ENCODE peak calls at places on chromosome 14, in five cellular contexts. E is AG04450, P is ovary, F is adipocyte, N is right atrium auricular region. D is an unnamed sample.

GRCh38 chr14:65092340-65092739 is 10.0 kb downstream of the MAX start:
- DNase-seq in E (no peak), F (no peak), P (no peak), N (no peak), D (no peak)

GRCh38 chr14:68140111-68140741 is 320.6 kb downstream of the RAD51B start:
- DNase-seq in E (peak; percentile 96), F (peak; percentile 89), P (peak; percentile 39), N (peak; percentile 69), D (no peak)

GRCh38 chr14:96166475-96167223 is 38.0 kb upstream of the BDKRB2 start:
- DNase-seq in P (no peak), F (peak; percentile 25), N (peak; percentile 48), E (no peak), D (no peak)

GRCh38 chr14:42961509-42961908 is 1354.8 kb downstream of the LRFN5 start:
- DNase-seq in F (no peak), P (no peak), E (no peak), N (no peak), D (no peak)

GRCh38 chr14:68544150-68544892 is 248.5 kb downstream of the ZFP36L1 start:
- DNase-seq in E (peak; percentile 97), P (peak; percentile 71), N (peak; percentile 93), F (peak; percentile 92), D (no peak)

GRCh38 chr14:96037891-96038557 is 1.1 kb upstream of the C14orf132 start:
- DNase-seq in E (no peak), P (no peak), N (peak; percentile 80), F (peak; percentile 64), D (no peak)

GRCh38 chr14:65169351-65169750 is 67.0 kb upstream of the MAX start:
- DNase-seq in N (no peak), P (no peak), E (peak; percentile 78), F (peak; percentile 48), D (no peak)

GRCh38 chr14:100261621-100262020 is 22.7 kb downstream of the YY1 start:
- DNase-seq in E (no peak), N (no peak), F (no peak), P (no peak), D (no peak)

GRCh38 chr14:61397607-61398006 is 76.2 kb downstream of the PRKCH start:
- DNase-seq in F (no peak), N (no peak), E (no peak), P (no peak), D (no peak)

DNA sequence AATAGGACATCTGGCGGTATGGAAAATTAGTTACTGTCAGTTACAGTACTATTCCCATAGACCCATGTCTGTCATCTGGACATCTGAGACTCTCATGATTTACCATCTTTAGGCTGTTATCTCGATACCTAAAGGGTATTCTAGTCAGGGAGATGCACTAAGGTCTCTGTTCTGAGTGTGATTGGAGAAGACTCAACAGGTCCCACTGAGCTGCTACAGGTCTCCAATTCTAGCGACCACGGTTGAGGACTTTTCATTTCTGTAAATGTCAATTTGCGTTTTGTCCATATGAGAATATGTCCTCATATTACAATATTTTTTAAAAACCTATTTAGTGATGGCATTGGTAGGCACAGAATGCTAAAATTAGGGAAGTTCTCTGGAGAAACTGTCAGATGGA is 1160.2 kb downstream of the TMEM121 start:
- DNase-seq in F (no peak), N (no peak), E (no peak), P (no peak), D (no peak)
- H3K9me3 ChIP-seq in F (no peaks in the 10 kb centered on the region), N (no peaks in the 10 kb centered on the region), E (peaks cover 13% of the 10 kb centered on the region), P (no peaks in the 10 kb centered on the region), D (no peaks in the 10 kb centered on the region)

DNA sequence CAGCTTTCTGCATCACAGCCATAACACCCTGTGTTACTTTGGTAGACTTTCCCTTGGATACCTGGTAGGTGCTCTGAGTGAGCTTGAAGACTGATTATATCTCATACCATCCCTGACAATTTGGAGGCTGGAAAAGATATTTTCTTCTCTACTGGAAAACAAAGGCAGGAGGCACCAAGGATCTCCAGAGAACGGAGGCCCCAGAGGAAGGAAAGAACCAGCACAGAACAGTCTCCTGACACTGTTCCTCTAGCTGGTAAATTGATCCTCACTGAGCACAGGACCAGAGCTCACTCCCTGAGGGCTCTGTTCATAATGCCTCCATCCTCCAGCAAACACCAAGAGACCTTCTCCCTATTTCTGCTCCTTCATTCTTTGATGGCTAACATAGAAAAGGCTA is at the start of gene OR11G2:
- DNase-seq in E (no peak), P (no peak), N (no peak), F (no peak), D (no peak)
- H3K9me3 ChIP-seq in E (peaks cover 14% of the 10 kb centered on the region), P (no peaks in the 10 kb centered on the region), N (no peaks in the 10 kb centered on the region), F (peaks cover 4% of the 10 kb centered on the region), D (no peaks in the 10 kb centered on the region)

GRCh38 chr14:41636492-41637392 is 30.1 kb downstream of the LRFN5 start:
- DNase-seq in E (no peak), P (no peak), F (peak; percentile 5), N (no peak), D (no peak)

GRCh38 chr14:41642402-41643195 is 35.9 kb downstream of the LRFN5 start:
- DNase-seq in F (no peak), P (no peak), E (no peak), N (no peak), D (no peak)

DNA sequence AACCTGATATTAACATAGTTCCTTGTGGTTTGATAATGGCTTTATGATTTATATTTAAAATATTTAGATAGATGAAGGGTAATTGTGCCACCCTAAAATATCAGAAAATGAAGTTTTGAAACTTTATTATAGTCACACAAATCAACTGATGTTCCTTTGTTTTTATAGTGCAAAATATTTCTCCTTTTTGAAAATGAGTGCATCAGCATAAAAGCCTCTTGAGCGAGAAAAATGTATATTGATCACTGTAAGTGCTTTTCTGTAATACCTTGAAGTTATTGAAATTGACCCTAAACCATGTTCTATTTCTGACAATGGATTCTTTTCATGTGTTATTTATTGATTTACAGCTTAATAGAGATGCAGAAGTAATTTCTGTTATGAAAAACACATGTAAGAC is 35.0 kb downstream of the LRFN5 start:
- DNase-seq in N (no peak), E (no peak), F (no peak), P (no peak), D (no peak)
- H3K9me3 ChIP-seq in N (no peaks in the 10 kb centered on the region), E (no peaks in the 10 kb centered on the region), F (no peaks in the 10 kb centered on the region), P (no peaks in the 10 kb centered on the region), D (no peaks in the 10 kb centered on the region)

GRCh38 chr14:40393143-40393542 is 960.9 kb upstream of the FBXO33 start:
- DNase-seq in N (no peak), F (no peak), E (no peak), P (no peak), D (no peak)
- H3K9me3 ChIP-seq in N (no peaks in the 10 kb centered on the region), F (no peaks in the 10 kb centered on the region), E (no peaks in the 10 kb centered on the region), P (no peaks in the 10 kb centered on the region), D (no peaks in the 10 kb centered on the region)

DNA sequence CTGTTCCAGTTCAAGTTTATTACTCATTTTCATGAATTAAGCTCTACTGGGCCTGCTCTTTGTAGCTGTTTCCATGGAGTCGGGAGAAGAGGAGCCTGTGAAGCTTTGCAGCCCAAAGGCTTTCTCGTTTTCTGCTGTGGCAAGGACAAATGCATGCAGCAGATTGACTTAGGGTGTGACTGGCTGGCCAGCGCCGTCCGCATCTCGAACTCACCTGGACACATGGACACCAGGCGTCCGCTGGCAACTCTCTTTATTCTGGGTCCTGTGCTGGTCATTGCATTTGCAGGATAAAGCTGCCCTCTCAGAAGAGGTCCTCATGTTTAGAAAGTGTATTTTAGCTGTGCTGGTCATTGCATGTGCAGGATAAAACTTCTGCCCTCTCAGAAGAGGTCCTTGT is 350.4 kb downstream of the TMEM121 start:
- DNase-seq in N (no peak), E (no peak), F (no peak), P (no peak), D (no peak)
- H3K9me3 ChIP-seq in N (no peaks in the 10 kb centered on the region), E (peaks cover 49% of the 10 kb centered on the region), F (no peaks in the 10 kb centered on the region), P (no peaks in the 10 kb centered on the region), D (no peaks in the 10 kb centered on the region)

DNA sequence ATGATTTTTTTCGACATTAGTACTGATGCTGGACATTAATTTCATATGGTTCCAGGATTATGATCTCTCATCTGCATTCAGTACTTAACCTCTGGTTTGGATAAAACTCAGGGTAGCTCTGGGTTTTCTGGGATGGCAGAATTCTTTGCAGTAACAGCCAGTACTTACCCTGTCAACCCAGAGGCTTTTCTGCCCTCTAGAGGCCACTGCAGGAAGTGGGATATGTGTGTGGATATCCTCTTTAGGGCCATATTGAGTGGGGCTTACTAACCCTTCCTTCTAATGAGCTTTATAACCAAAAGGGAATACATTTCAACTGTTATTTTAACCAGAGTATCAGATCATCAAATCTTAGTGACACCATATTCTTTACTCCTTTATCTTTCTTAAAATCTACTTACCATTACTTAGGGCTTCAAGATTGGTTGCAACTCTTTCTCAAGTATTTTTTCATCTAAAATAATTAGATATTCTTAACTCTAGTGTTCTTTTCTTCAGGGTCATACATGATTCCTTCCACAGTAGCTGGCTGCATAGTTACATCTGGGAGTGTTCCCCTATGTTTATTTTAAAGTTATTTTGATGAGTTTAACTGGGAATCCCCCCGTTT is 488.0 kb upstream of the STXBP6 start:
- DNase-seq in P (no peak), F (peak; percentile 1), N (no peak), E (no peak), D (no peak)
- H3K9me3 ChIP-seq in P (no peaks in the 10 kb centered on the region), F (no peaks in the 10 kb centered on the region), N (no peaks in the 10 kb centered on the region), E (peaks cover 25% of the 10 kb centered on the region), D (peaks cover 2% of the 10 kb centered on the region)

GRCh38 chr14:106491851-106492250 is 965.5 kb downstream of the TMEM121 start:
- DNase-seq in F (no peak), P (no peak), E (no peak), N (no peak), D (no peak)

GRCh38 chr14:106490442-106490841 is 964.1 kb downstream of the TMEM121 start:
- DNase-seq in P (no peak), F (no peak), N (no peak), E (no peak), D (no peak)

GRCh38 chr14:106489112-106489881 is 962.9 kb downstream of the TMEM121 start:
- DNase-seq in P (no peak), E (no peak), N (no peak), F (no peak), D (no peak)

GRCh38 chr14:106493962-106494823 is 967.8 kb downstream of the TMEM121 start:
- DNase-seq in E (no peak), N (no peak), F (no peak), P (no peak), D (no peak)

DNA sequence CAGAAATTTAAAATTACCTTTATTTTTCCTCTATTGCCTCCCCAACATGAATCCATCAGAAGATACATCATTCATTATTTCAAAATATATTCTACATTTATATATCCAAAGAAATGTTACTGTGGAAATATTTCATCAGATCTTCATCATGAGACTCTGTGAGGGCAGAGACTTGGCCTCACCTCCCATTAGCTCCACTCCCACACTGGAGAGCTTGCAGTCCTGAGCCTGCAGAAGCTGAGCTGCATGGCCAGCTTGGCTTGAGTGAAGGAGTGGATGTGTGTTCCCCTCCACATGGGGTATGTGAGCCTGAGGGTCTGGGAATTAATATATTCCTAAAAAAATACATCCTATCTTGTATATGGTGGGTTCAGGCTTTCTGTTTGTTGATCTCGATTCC is 961.9 kb downstream of the TMEM121 start:
- DNase-seq in F (no peak), P (no peak), E (no peak), N (no peak), D (no peak)
- H3K9me3 ChIP-seq in F (no peaks in the 10 kb centered on the region), P (no peaks in the 10 kb centered on the region), E (peaks cover 17% of the 10 kb centered on the region), N (no peaks in the 10 kb centered on the region), D (no peaks in the 10 kb centered on the region)

GRCh38 chr14:106821119-106821518 is 1294.7 kb downstream of the TMEM121 start:
- DNase-seq in E (no peak), F (no peak), P (no peak), N (no peak), D (no peak)
- H3K9me3 ChIP-seq in E (peaks cover 20% of the 10 kb centered on the region), F (no peaks in the 10 kb centered on the region), P (no peaks in the 10 kb centered on the region), N (no peaks in the 10 kb centered on the region), D (no peaks in the 10 kb centered on the region)

GRCh38 chr14:76874734-76875133 is 48.5 kb downstream of the LRRC74A start:
- DNase-seq in P (no peak), E (no peak), N (no peak), F (no peak), D (no peak)
- H3K9me3 ChIP-seq in P (no peaks in the 10 kb centered on the region), E (peaks cover 5% of the 10 kb centered on the region), N (no peaks in the 10 kb centered on the region), F (no peaks in the 10 kb centered on the region), D (no peaks in the 10 kb centered on the region)

GRCh38 chr14:101351146-101351545 is 210.1 kb upstream of the DIO3 start:
- DNase-seq in N (peak; percentile 28), E (no peak), P (no peak), F (no peak), D (no peak)
- H3K9me3 ChIP-seq in N (no peaks in the 10 kb centered on the region), E (peaks cover 12% of the 10 kb centered on the region), P (no peaks in the 10 kb centered on the region), F (peaks cover 26% of the 10 kb centered on the region), D (peaks cover 4% of the 10 kb centered on the region)